ENCODE peak calls at places on chromosomes 1 and 21, in nine cellular contexts. N is GM20000; K is pulmonary artery endothelial cell; I is frontal cortex; T is stimulated activated CD8-positive, alpha-beta memory T cell treated with anti-CD3 and anti-CD28 coated beads, Interleukin-15, amount 100 ng/mL, for 4 hours; E is cardiac muscle cell; M is small intestine; H is fibroblast of villous mesenchyme; A is activated naive CD4-positive, alpha-beta T cell. L is an unnamed sample.

GRCh38 chr1:218711021-218711420 is 365.9 kb downstream of the TGFB2 start:
- DNase-seq in H (peak; percentile 71), A (no peak), N (no peak), M (no peak), K (no peak), E (no peak), T (no peak), I (no peak), L (no peak)

GRCh38 chr1:168476588-168477379 is 67.0 kb downstream of the XCL2 start:
- DNase-seq in N (no peak), K (no peak), A (no peak), I (no peak), T (no peak), M (no peak), E (peak; percentile 65), H (no peak), L (no peak)

GRCh38 chr1:33177996-33178540 is 3.8 kb downstream of the TRIM62 start:
- DNase-seq in I (no peak), A (no peak), K (no peak), E (no peak), M (no peak), H (no peak), T (no peak), N (no peak), L (no peak)

GRCh38 chr1:211126622-211127021 is 7.3 kb downstream of the KCNH1 start:
- DNase-seq in N (no peak), K (no peak), A (no peak), H (peak; percentile 70), T (no peak), I (no peak), E (no peak), M (no peak), L (no peak)

GRCh38 chr1:38740543-38740942 is 119.0 kb downstream of the RRAGC start:
- DNase-seq in I (no peak), E (no peak), N (no peak), M (no peak), T (no peak), A (no peak), H (peak; percentile 22), K (no peak), L (no peak)

GRCh38 chr1:26848947-26849774 is 13.8 kb upstream of the SFN start:
- DNase-seq in A (no peak), N (no peak), E (peak; percentile 48), T (no peak), H (peak; percentile 49), M (peak; percentile 100), K (peak; percentile 54), I (no peak), L (no peak)

GRCh38 chr21:46092811-46093667 is 4.9 kb upstream of the COL6A2 start:
- DNase-seq in A (no peak), T (no peak), N (no peak), K (no peak), M (no peak), I (no peak), E (no peak), H (no peak), L (no peak)

GRCh38 chr1:199403421-199404116 is 623.9 kb upstream of the NR5A2 start:
- DNase-seq in A (no peak), H (peak; percentile 55), K (no peak), M (no peak), E (peak; percentile 12), I (no peak), T (no peak), N (no peak), L (no peak)

GRCh38 chr1:10195570-10195969 is 14.8 kb upstream of the KIF1B start:
- DNase-seq in H (peak; percentile 57), K (no peak), T (no peak), N (no peak), M (peak; percentile 19), E (peak; percentile 55), A (no peak), I (no peak), L (no peak)

GRCh38 chr1:167304165-167304564 is 83.5 kb downstream of the POU2F1 start:
- DNase-seq in T (no peak), M (no peak), H (no peak), N (no peak), I (no peak), K (no peak), A (no peak), E (no peak), L (no peak)

GRCh38 chr1:36691374-36691773 is 208.7 kb upstream of the CSF3R start:
- DNase-seq in K (no peak), T (no peak), H (no peak), N (no peak), M (no peak), A (no peak), E (no peak), I (no peak), L (no peak)

GRCh38 chr1:158016651-158017335 is 23.3 kb downstream of the KIRREL1 start:
- DNase-seq in I (no peak), T (no peak), H (no peak), E (no peak), A (no peak), N (no peak), K (no peak), M (no peak), L (no peak)

GRCh38 chr1:154474802-154475201 is 27.2 kb upstream of the TDRD10 start:
- DNase-seq in E (peak; percentile 88), T (no peak), H (peak; percentile 81), I (peak; percentile 63), N (no peak), A (no peak), M (peak; percentile 93), K (peak; percentile 35), L (no peak)

GRCh38 chr21:36396971-36397370 is 11.8 kb downstream of the CHAF1B start:
- DNase-seq in N (no peak), K (no peak), A (no peak), E (no peak), M (no peak), T (no peak), H (no peak), I (no peak), L (peak; percentile 51)

GRCh38 chr1:3587133-3587733 is 24.1 kb downstream of the MEGF6 start:
- DNase-seq in K (no peak), I (no peak), M (no peak), T (no peak), H (no peak), A (no peak), N (no peak), E (peak; percentile 25), L (no peak)

GRCh38 chr1:229058111-229058551 is 212.8 kb upstream of the RAB4A start:
- DNase-seq in N (no peak), I (no peak), A (no peak), H (no peak), E (no peak), T (no peak), M (peak; percentile 58), K (no peak), L (no peak)

GRCh38 chr21:39313042-39313456 is 383 bp downstream of the BRWD1 start:
- DNase-seq in A (peak; percentile 20), I (no peak), M (no peak), N (no peak), H (no peak), K (no peak), T (peak; percentile 5), E (no peak), L (peak; percentile 67)

GRCh38 chr1:204731509-204731908 is 46.0 kb upstream of the LRRN2 start:
- DNase-seq in I (no peak), A (no peak), T (no peak), H (no peak), K (no peak), M (no peak), N (no peak), E (no peak), L (no peak)

GRCh38 chr1:152413909-152414308 is at the start of gene CRNN:
- DNase-seq in N (no peak), E (no peak), M (no peak), H (no peak), T (no peak), K (no peak), I (no peak), A (no peak), L (no peak)

GRCh38 chr1:157646144-157646543 is 48.3 kb upstream of the FCRL4 start:
- DNase-seq in T (no peak), A (no peak), I (no peak), H (no peak), M (no peak), N (no peak), E (no peak), K (no peak), L (no peak)

GRCh38 chr1:152107984-152108898 is 7.0 kb downstream of the TCHH start:
- DNase-seq in H (peak; percentile 69), A (no peak), K (no peak), I (no peak), N (no peak), E (peak; percentile 80), T (no peak), M (no peak), L (no peak)

GRCh38 chr1:9294910-9295636 is 2.4 kb downstream of the SPSB1 start:
- DNase-seq in H (peak; percentile 85), K (no peak), I (no peak), E (peak; percentile 69), A (no peak), M (peak; percentile 69), N (peak; percentile 66), T (no peak), L (no peak)

GRCh38 chr1:94552071-94552586 is 10.6 kb upstream of the F3 start:
- DNase-seq in M (no peak), N (no peak), K (no peak), T (no peak), I (no peak), E (no peak), H (peak; percentile 65), A (no peak), L (no peak)

GRCh38 chr1:214983126-214983869 is 99.2 kb upstream of the KCNK2 start:
- DNase-seq in N (no peak), T (no peak), M (no peak), K (no peak), A (no peak), I (no peak), H (peak; percentile 48), E (peak; percentile 52), L (no peak)

GRCh38 chr1:100927276-100927675 is 31.4 kb downstream of the SLC30A7 start:
- DNase-seq in A (no peak), K (no peak), T (no peak), M (peak; percentile 30), N (no peak), I (no peak), H (no peak), E (no peak), L (no peak)

GRCh38 chr1:97849350-97850339 is 71.2 kb downstream of the DPYD start:
- DNase-seq in A (no peak), I (no peak), K (peak; percentile 55), T (no peak), H (peak; percentile 86), M (peak; percentile 1), E (peak; percentile 87), N (peak; percentile 12), L (no peak)

GRCh38 chr1:113123737-113124136 is 50.7 kb downstream of the LRIG2 start:
- DNase-seq in T (no peak), H (peak; percentile 66), N (no peak), M (no peak), K (no peak), I (no peak), E (peak; percentile 53), A (no peak), L (no peak)